ENCODE peak calls at places on chromosomes 4 and X, in four cellular contexts. K, U, P and E are unnamed samples.

GRCh38 chr4:130478406-130478805 is 1382.5 kb downstream of the C4orf33 start:
- DNase-seq in P (no peak), K (no peak), U (peak), E (no peak)

GRCh38 chr4:133148690-133149363 is at the start of gene PCDH10:
- DNase-seq in P (peak), U (peak), K (peak), E (no peak)

GRCh38 chr4:165383757-165384156 is 4.9 kb downstream of the CPE start:
- DNase-seq in K (no peak), U (peak), P (no peak), E (no peak)

GRCh38 chr4:150976478-150977118 is 38.5 kb downstream of the LRBA start:
- DNase-seq in U (no peak), P (no peak), K (no peak), E (no peak)

GRCh38 chr4:94934864-94935263 is 177.1 kb downstream of the BMPR1B start:
- DNase-seq in P (no peak), K (no peak), U (peak), E (no peak)

GRCh38 chr4:6680372-6681034 is 13.2 kb upstream of the S100P start:
- DNase-seq in K (no peak), U (no peak), P (no peak), E (no peak)

GRCh38 chr4:155639674-155640529 is 26.7 kb upstream of the GUCY1A1 start:
- DNase-seq in P (no peak), K (no peak), U (peak), E (no peak)

GRCh38 chr4:25358515-25359275 is 18.4 kb upstream of the ANAPC4 start:
- DNase-seq in K (no peak), P (no peak), U (no peak), E (peak)

GRCh38 chr4:15653864-15654391 is 1.2 kb downstream of the FBXL5 start:
- DNase-seq in K (no peak), P (no peak), U (peak), E (no peak)

GRCh38 chr4:180828455-180829018 is 1414.7 kb upstream of the TENM3 start:
- DNase-seq in K (no peak), P (no peak), U (peak), E (peak)

GRCh38 chr4:78644744-78645330 is 93.3 kb downstream of the ANXA3 start:
- DNase-seq in U (peak), K (no peak), P (peak), E (peak)

GRCh38 chrX:24149346-24150050 is at the start of gene ZFX:
- DNase-seq in P (peak), K (peak), U (peak), E (peak)

GRCh38 chr4:6023766-6024165 is 5.5 kb upstream of the C4orf50 start:
- DNase-seq in U (no peak), P (no peak), K (no peak), E (no peak)

GRCh38 chrX:1421433-1422134 is 29.7 kb upstream of the SLC25A6 start:
- DNase-seq in P (no peak), K (no peak), U (no peak), E (no peak)

GRCh38 chr4:54065282-54066087 is 1.1 kb upstream of the CHIC2 start:
- DNase-seq in U (no peak), P (no peak), K (no peak), E (no peak)

GRCh38 chr4:145732001-145732400 is 52.1 kb downstream of the C4orf51 start:
- DNase-seq in P (no peak), U (no peak), K (no peak), E (no peak)

GRCh38 chrX:103240155-103240554 is 14.8 kb downstream of the TCEAL8 start:
- DNase-seq in U (no peak), P (no peak), K (no peak), E (no peak)

GRCh38 chrX:41027388-41027787 is 57.9 kb upstream of the USP9X start:
- DNase-seq in P (no peak), K (peak), U (peak), E (peak)

GRCh38 chr4:137432431-137432830 is 99.9 kb downstream of the PCDH18 start:
- DNase-seq in P (no peak), K (no peak), U (peak), E (no peak)

GRCh38 chr4:152540293-152540674 is 4.4 kb upstream of the FBXW7 start:
- DNase-seq in U (peak), P (no peak), K (no peak), E (no peak)

GRCh38 chrX:115553171-115553570 is 7.8 kb upstream of the PLS3 start:
- DNase-seq in P (no peak), K (no peak), U (no peak), E (no peak)

GRCh38 chr4:109915385-109916002 is 2.8 kb downstream of the EGF start:
- DNase-seq in P (no peak), U (no peak), K (no peak), E (no peak)

GRCh38 chr4:109925396-109925795 is 12.7 kb downstream of the EGF start:
- DNase-seq in K (no peak), U (no peak), P (no peak), E (no peak)

GRCh38 chr4:109916003-109916399 is 3.3 kb downstream of the EGF start:
- DNase-seq in U (no peak), K (no peak), P (no peak), E (no peak)

GRCh38 chr4:109921384-109921808 is 8.7 kb downstream of the EGF start:
- DNase-seq in U (peak), K (no peak), P (no peak), E (no peak)
- TF ChIP-seq CTCF in U (no peak), K (no peak), P (no peak), E (no peak)

GRCh38 chr4:32775049-32775448 is 2054.9 kb downstream of the PCDH7 start:
- DNase-seq in K (no peak), P (no peak), U (peak), E (no peak)
- TF ChIP-seq CTCF in K (peak), P (no peak), U (peak), E (no peak)

DNA sequence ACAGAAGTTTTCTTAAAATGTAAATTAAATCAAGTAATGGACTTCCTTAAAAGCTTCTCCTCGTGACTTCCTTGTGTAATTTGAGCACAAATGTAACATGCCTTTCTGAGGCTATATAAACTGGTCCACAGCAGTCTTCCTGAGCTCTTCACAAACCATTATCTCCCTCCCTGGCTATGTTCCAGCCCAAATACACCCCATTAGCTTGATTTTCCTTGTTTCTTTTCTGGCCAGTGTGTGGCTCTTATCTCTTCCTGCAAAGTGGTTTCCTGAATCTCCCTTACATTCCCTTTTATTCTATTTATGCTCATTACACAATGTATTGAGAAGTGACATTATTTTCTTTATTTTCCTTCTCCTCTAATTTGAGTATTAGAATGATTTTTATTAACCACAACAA is 1085.3 kb upstream of the PCDH10 start:
- DNase-seq in U (peak), K (no peak), P (no peak), E (no peak)
- TF ChIP-seq CTCF in U (no peak), K (no peak), P (no peak), E (no peak)

DNA sequence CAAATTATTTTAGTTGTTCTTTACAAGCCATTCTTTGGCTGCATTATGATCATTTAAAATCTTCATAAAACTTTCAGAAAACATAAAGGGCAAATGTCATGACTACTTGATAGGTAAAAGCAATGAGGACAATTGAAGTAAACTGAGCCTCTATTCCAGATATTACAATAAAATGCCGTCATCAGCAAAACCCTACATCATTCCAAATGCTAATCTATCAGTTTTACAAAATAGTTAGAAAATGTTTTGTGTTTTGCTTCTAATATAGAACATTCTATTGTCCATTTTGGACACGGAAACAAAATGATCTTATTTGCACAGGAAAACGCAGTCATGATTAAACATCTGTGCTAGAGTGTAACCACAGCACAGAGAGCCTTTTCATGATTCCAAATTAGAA is 1330.6 kb upstream of the ADGRL3 start:
- DNase-seq in K (no peak), U (no peak), P (no peak), E (no peak)
- TF ChIP-seq CTCF in K (no peak), U (no peak), P (no peak), E (no peak)

GRCh38 chrX:133819546-133819945 is 165.8 kb downstream of the GPC3 start:
- DNase-seq in P (no peak), K (no peak), U (no peak), E (no peak)
- TF ChIP-seq CTCF in P (no peak), K (no peak), U (no peak), E (no peak)

GRCh38 chr4:100516225-100516624 is 1.6 kb downstream of the EMCN start:
- DNase-seq in K (no peak), P (no peak), U (peak), E (no peak)

GRCh38 chr4:100509386-100509785 is 8.4 kb downstream of the EMCN start:
- DNase-seq in P (no peak), K (no peak), U (no peak), E (no peak)

GRCh38 chr4:100511906-100512305 is 5.9 kb downstream of the EMCN start:
- DNase-seq in P (no peak), U (no peak), K (no peak), E (no peak)

GRCh38 chr4:100508691-100509090 is 9.1 kb downstream of the EMCN start:
- DNase-seq in K (no peak), P (no peak), U (no peak), E (no peak)

GRCh38 chr4:100510551-100510950 is 7.3 kb downstream of the EMCN start:
- DNase-seq in U (no peak), K (no peak), P (no peak), E (no peak)
- TF ChIP-seq CTCF in U (no peak), K (no peak), P (no peak), E (no peak)

GRCh38 chrX:54246866-54247265 is 63.8 kb upstream of the FAM120C start:
- DNase-seq in K (no peak), U (no peak), P (no peak), E (no peak)

DNA sequence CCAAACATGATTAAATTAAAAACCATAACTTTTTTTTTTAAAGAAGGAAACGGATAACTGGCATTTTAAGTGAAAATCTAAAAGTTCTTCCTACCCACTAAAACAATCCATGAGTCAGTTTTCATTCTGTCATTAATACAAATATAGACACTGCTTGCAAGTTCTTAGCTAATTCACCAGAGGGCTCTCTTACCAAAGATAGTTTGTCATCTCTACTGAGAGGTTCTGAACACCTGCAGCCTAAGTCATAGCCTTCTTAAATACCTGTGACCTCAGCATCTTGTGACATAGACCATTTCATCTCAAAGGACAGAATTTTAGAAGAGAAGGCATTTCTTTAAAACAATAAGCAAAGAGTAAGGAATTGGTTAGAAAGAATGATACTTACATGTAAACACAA is 65.3 kb upstream of the FAM120C start:
- DNase-seq in U (peak), K (no peak), P (no peak), E (no peak)
- TF ChIP-seq CTCF in U (peak), K (peak), P (peak), E (peak)